ENCODE peak calls at places on chromosomes 2 and 18, in five cellular contexts. J, S, E, M and U are unnamed samples.
A peak's percentile ranks its signal among the peaks of the same experiment; 100 is the strongest.

GRCh38 chr2:38184964-38185603 is 109.1 kb upstream of the CYP1B1 start:
- DNase-seq in J (no peak), S (no peak), E (no peak), M (no peak), U (no peak)

GRCh38 chr2:75327334-75327733 is 128.0 kb upstream of the TACR1 start:
- DNase-seq in J (no peak), S (no peak), E (no peak), M (no peak), U (no peak)

GRCh38 chr18:12921178-12921577 is 26.6 kb upstream of the SEH1L start:
- DNase-seq in J (no peak), S (no peak), E (no peak), M (no peak), U (no peak)

GRCh38 chr2:196331143-196331542 is 159.8 kb upstream of the STK17B start:
- DNase-seq in J (no peak), S (peak; percentile 30), E (no peak), M (peak; percentile 15), U (no peak)

GRCh38 chr2:25797607-25798488 is 80.4 kb downstream of the ASXL2 start:
- DNase-seq in J (no peak), S (no peak), E (no peak), M (no peak), U (no peak)

GRCh38 chr2:66957198-66957597 is 439.9 kb upstream of the ETAA1 start:
- DNase-seq in J (no peak), S (no peak), E (no peak), M (no peak), U (no peak)

GRCh38 chr2:11744631-11745394 is 1.6 kb upstream of the LPIN1 start:
- DNase-seq in J (no peak), S (no peak), E (peak; percentile 47), M (no peak), U (no peak)

GRCh38 chr2:193894090-193894489 is 1699.4 kb upstream of the TMEFF2 start:
- DNase-seq in J (no peak), S (no peak), E (no peak), M (no peak), U (no peak)

GRCh38 chr2:99864561-99865216 is 277.7 kb downstream of the AFF3 start:
- DNase-seq in J (peak; percentile 51), S (no peak), E (no peak), M (no peak), U (no peak)

GRCh38 chr18:41326311-41326710 is 628.7 kb upstream of the PIK3C3 start:
- DNase-seq in J (no peak), S (no peak), E (no peak), M (no peak), U (no peak)

GRCh38 chr2:17539993-17540812 is at the start of gene VSNL1:
- DNase-seq in J (peak; percentile 85), S (peak; percentile 85), E (peak; percentile 79), M (no peak), U (no peak)

GRCh38 chr2:28648671-28649395 is 102.8 kb upstream of the PPP1CB start:
- DNase-seq in J (no peak), S (no peak), E (no peak), M (no peak), U (no peak)

GRCh38 chr2:175605989-175606841 is 395.9 kb downstream of the LNPK start:
- DNase-seq in J (no peak), S (no peak), E (no peak), M (no peak), U (no peak)

GRCh38 chr2:96142217-96143113 is 2.8 kb downstream of the DUSP2 start:
- DNase-seq in J (no peak), S (no peak), E (no peak), M (no peak), U (no peak)
- TF ChIP-seq CTCF in J (no peak), S (no peak), E (peak; percentile 29), M (no peak), U (no peak)

GRCh38 chr2:96325038-96325883 is at the start of gene ITPRIPL1:
- DNase-seq in J (no peak), S (no peak), E (no peak), M (no peak), U (no peak)
- TF ChIP-seq POLR2AphosphoS5 in J (no peak), S (no peak), E (peak; percentile 35), M (no peak), U (no peak)

DNA sequence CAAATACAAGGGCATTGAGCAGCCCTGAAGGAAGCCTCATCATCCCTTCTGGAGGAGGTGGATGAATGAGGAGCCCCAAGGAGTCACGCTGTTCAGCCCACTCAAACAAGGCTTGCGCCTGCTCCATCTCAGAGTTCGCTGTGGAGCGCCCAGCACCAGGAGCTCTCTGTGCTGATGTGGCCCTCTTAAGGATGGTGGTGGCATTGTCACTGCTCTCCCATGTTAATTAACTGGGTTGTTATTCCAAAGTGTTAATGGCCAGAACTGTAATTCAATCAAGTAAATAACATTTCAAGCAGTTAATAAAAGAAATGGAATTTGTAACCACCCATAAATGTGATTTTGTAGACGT is 726.0 kb upstream of the RAB6C start:
- DNase-seq in J (no peak), S (peak; percentile 49), E (peak; percentile 10), M (no peak), U (peak; percentile 11)
- TF ChIP-seq CTCF in J (no peak), S (peak; percentile 23), E (peak; percentile 43), M (peak; percentile 59), U (peak; percentile 40)

GRCh38 chr18:69777248-69777647 is 170.4 kb downstream of the CD226 start:
- DNase-seq in J (no peak), S (no peak), E (no peak), M (no peak), U (no peak)

GRCh38 chr18:69778680-69779079 is 169.0 kb downstream of the CD226 start:
- DNase-seq in J (no peak), S (no peak), E (no peak), M (no peak), U (no peak)

GRCh38 chr18:69770206-69770605 is 177.5 kb downstream of the CD226 start:
- DNase-seq in J (no peak), S (no peak), E (no peak), M (no peak), U (no peak)

GRCh38 chr18:69774831-69775230 is 172.8 kb downstream of the CD226 start:
- DNase-seq in J (no peak), S (no peak), E (no peak), M (no peak), U (peak; percentile 17)
- TF ChIP-seq POLR2AphosphoS5 in J (no peak), S (no peak), E (no peak), M (no peak), U (no peak)

DNA sequence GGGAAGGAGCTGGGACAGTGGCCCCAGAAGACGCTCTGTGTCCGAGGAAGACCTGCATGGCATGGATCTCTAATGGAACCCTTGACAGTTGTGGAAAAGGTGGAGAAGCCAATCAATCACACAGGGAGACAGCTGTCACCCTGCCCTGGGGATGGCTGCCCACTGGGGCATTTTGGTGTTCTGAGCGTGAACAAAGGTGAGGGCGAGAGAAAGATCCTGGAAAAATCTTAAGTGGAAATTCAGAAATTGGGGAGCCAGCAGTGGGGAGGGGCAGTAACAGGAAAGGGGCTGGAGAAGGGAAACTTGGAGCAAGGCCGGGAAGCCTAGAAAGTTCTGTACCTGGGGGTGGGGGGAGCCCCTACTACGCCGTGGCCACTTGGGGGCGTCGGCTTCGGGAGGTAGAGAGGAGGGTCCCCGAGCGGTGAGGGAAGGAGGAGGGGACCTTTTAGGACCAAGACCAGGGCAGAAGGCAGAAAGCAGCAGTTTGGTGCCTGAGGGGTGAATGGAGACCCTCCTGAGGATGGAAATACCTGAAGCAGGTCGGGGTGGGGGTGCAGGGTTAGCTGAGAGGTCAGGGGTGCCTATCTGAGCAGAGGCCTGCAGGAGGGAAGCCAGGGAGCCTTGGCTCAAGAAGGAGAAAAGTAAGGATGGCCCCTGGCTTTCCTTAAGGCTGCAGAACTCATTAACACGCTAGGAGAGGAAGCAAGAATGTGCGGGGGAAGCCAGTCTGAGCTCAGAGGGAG is 30.0 kb downstream of the NGEF start:
- DNase-seq in J (no peak), S (no peak), E (no peak), M (no peak), U (no peak)
- TF ChIP-seq CTCF in J (no peak), S (no peak), E (no peak), M (no peak), U (no peak)

GRCh38 chr2:42464631-42465030 is 29.2 kb downstream of the KCNG3 start:
- DNase-seq in J (no peak), S (no peak), E (no peak), M (no peak), U (no peak)
- TF ChIP-seq POLR2AphosphoS5 in J (no peak), S (no peak), E (no peak), M (no peak), U (no peak)

GRCh38 chr2:10385933-10386773 is 62.0 kb downstream of the ODC1 start:
- DNase-seq in J (no peak), S (no peak), E (no peak), M (no peak), U (no peak)
- TF ChIP-seq CTCF in J (no peak), S (no peak), E (no peak), M (no peak), U (no peak)

GRCh38 chr2:166092889-166093288 is 34.9 kb downstream of the SCN1A start:
- DNase-seq in J (no peak), S (no peak), E (no peak), M (no peak), U (no peak)

GRCh38 chr2:166090346-166090745 is 37.5 kb downstream of the SCN1A start:
- DNase-seq in J (no peak), S (no peak), E (no peak), M (no peak), U (no peak)

GRCh38 chr2:166091439-166091838 is 36.4 kb downstream of the SCN1A start:
- DNase-seq in J (no peak), S (no peak), E (no peak), M (no peak), U (no peak)

GRCh38 chr2:166088634-166089033 is 39.2 kb downstream of the SCN1A start:
- DNase-seq in J (no peak), S (no peak), E (no peak), M (no peak), U (no peak)

DNA sequence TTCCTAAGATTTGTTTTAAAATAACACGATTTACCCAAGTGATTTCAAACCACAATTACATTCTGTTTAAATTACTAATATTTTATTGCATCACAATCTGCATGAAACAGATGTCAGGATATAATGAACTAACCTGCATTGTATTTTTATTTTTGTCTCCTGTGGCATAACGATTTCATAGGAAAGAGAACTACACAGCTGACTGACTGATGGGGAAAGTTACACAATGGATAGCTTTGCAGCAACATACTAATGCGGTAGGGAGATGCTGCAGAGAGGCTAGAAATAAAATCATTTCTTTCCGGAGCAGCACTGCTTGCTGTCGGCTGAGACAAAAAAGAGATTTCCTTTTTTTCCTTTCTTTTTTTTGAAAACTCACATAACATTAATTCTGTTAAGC is 36.9 kb downstream of the SCN1A start:
- DNase-seq in J (no peak), S (no peak), E (no peak), M (no peak), U (peak; percentile 41)
- TF ChIP-seq POLR2AphosphoS5 in J (no peak), S (no peak), E (no peak), M (no peak), U (no peak)

DNA sequence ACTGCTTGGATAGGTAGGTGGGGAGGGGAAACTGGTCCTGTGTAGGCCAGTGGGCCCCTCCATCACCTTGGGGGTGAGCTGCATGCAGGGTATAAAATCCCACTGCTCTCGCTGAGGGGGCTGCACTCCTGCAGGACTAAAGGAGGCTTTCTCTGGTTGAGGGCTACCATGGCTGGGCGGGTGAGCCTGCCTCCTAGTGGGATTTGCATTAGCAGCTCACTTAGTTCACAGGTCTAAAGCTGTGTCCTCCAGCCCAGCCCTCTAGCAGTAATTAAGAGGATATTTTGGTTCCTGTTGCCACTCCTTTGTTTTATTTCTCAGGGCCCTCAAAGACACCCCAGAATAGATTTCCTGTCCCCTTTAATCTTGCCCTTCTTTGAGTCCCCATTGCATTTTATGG is 24.6 kb downstream of the TMEM127 start:
- DNase-seq in J (no peak), S (no peak), E (no peak), M (no peak), U (peak; percentile 18)
- TF ChIP-seq CTCF in J (no peak), S (no peak), E (no peak), M (no peak), U (no peak)

GRCh38 chr2:238926761-238927611 is 79.1 kb downstream of the TWIST2 start:
- DNase-seq in J (no peak), S (no peak), E (no peak), M (no peak), U (no peak)
- TF ChIP-seq POLR2AphosphoS5 in J (no peak), S (no peak), E (no peak), M (no peak), U (no peak)